ENCODE peak calls at places on chromosomes 12 and 14, in eight cellular contexts. One of them, this sample, is unnamed.

GRCh38 chr14:81337073-81337472 is 63.1 kb downstream of the STON2 start:
- DNase-seq in hypothalamus: no peak
- DNase-seq in GM03348: no peak
- DNase-seq in H7: no peak
- DNase-seq in GM20000: no peak
- DNase-seq in bronchial epithelial cell: peak; percentile 86
- DNase-seq in naive thymus-derived CD4-positive, alpha-beta T cell: no peak
- DNase-seq in EL: no peak
- DNase-seq in this sample: no peak

GRCh38 chr12:109883429-109883828 is 3.1 kb upstream of the GLTP start:
- DNase-seq in hypothalamus: no peak
- DNase-seq in GM03348: no peak
- DNase-seq in H7: no peak
- DNase-seq in GM20000: no peak
- DNase-seq in bronchial epithelial cell: peak; percentile 83
- DNase-seq in naive thymus-derived CD4-positive, alpha-beta T cell: no peak
- DNase-seq in EL: no peak
- DNase-seq in this sample: no peak

GRCh38 chr14:64364907-64365306 is 23.2 kb upstream of the MTHFD1 start:
- DNase-seq in hypothalamus: no peak
- DNase-seq in GM03348: no peak
- DNase-seq in H7: no peak
- DNase-seq in GM20000: no peak
- DNase-seq in bronchial epithelial cell: peak; percentile 57
- DNase-seq in naive thymus-derived CD4-positive, alpha-beta T cell: no peak
- DNase-seq in EL: peak; percentile 50
- DNase-seq in this sample: peak; percentile 22

GRCh38 chr14:86815341-86815740 is 1177.6 kb downstream of the GALC start:
- DNase-seq in hypothalamus: no peak
- DNase-seq in GM03348: no peak
- DNase-seq in H7: no peak
- DNase-seq in GM20000: no peak
- DNase-seq in bronchial epithelial cell: no peak
- DNase-seq in naive thymus-derived CD4-positive, alpha-beta T cell: no peak
- DNase-seq in EL: peak; percentile 32
- DNase-seq in this sample: no peak

GRCh38 chr12:121145221-121145620 is 12.5 kb downstream of the P2RX7 start:
- DNase-seq in hypothalamus: no peak
- DNase-seq in GM03348: no peak
- DNase-seq in H7: no peak
- DNase-seq in GM20000: no peak
- DNase-seq in bronchial epithelial cell: peak; percentile 21
- DNase-seq in naive thymus-derived CD4-positive, alpha-beta T cell: no peak
- DNase-seq in EL: peak; percentile 3
- DNase-seq in this sample: no peak

GRCh38 chr14:29518335-29518734 is 409.3 kb downstream of the PRKD1 start:
- DNase-seq in hypothalamus: no peak
- DNase-seq in GM03348: peak; percentile 27
- DNase-seq in H7: peak; percentile 2
- DNase-seq in GM20000: no peak
- DNase-seq in bronchial epithelial cell: peak; percentile 7
- DNase-seq in naive thymus-derived CD4-positive, alpha-beta T cell: no peak
- DNase-seq in EL: peak; percentile 4
- DNase-seq in this sample: peak; percentile 21

GRCh38 chr14:90518075-90518940 is 121.5 kb downstream of the CALM1 start:
- DNase-seq in hypothalamus: no peak
- DNase-seq in GM03348: no peak
- DNase-seq in H7: no peak
- DNase-seq in GM20000: no peak
- DNase-seq in bronchial epithelial cell: no peak
- DNase-seq in naive thymus-derived CD4-positive, alpha-beta T cell: no peak
- DNase-seq in EL: no peak
- DNase-seq in this sample: no peak

GRCh38 chr14:23301969-23302289 is 730 bp downstream of the PPP1R3E start:
- DNase-seq in hypothalamus: no peak
- DNase-seq in GM03348: no peak
- DNase-seq in H7: no peak
- DNase-seq in GM20000: no peak
- DNase-seq in bronchial epithelial cell: no peak
- DNase-seq in naive thymus-derived CD4-positive, alpha-beta T cell: no peak
- DNase-seq in EL: no peak
- DNase-seq in this sample: no peak

GRCh38 chr14:67532998-67533753 is at the start of gene PLEKHH1:
- DNase-seq in hypothalamus: peak; percentile 88
- DNase-seq in GM03348: peak; percentile 91
- DNase-seq in H7: peak; percentile 92
- DNase-seq in GM20000: peak; percentile 85
- DNase-seq in bronchial epithelial cell: peak; percentile 65
- DNase-seq in naive thymus-derived CD4-positive, alpha-beta T cell: peak; percentile 15
- DNase-seq in EL: peak; percentile 84
- DNase-seq in this sample: peak; percentile 59

GRCh38 chr12:115946092-115946491 is 331.4 kb downstream of the MED13L start:
- DNase-seq in hypothalamus: no peak
- DNase-seq in GM03348: no peak
- DNase-seq in H7: no peak
- DNase-seq in GM20000: no peak
- DNase-seq in bronchial epithelial cell: no peak
- DNase-seq in naive thymus-derived CD4-positive, alpha-beta T cell: no peak
- DNase-seq in EL: no peak
- DNase-seq in this sample: no peak

GRCh38 chr14:59333668-59334067 is 131.5 kb downstream of the GPR135 start:
- DNase-seq in hypothalamus: no peak
- DNase-seq in GM03348: peak; percentile 81
- DNase-seq in H7: no peak
- DNase-seq in GM20000: no peak
- DNase-seq in bronchial epithelial cell: peak; percentile 83
- DNase-seq in naive thymus-derived CD4-positive, alpha-beta T cell: no peak
- DNase-seq in EL: peak; percentile 73
- DNase-seq in this sample: peak; percentile 100